ENCODE peak calls at places on chromosomes 16 and 17, in seven cellular contexts. One of them, this sample, is unnamed.
A peak's percentile ranks its signal among the peaks of the same experiment; 100 is the strongest.

GRCh38 chr17:77210946-77211541 is 70.3 kb downstream of the SEC14L1 start:
- DNase-seq in activated gamma-delta T cell treated with Interleukin-2 at 50 U/mL for 16 hours: no peak
- DNase-seq in posterior cingulate gyrus: no peak
- DNase-seq in C1 segment of cervical spinal cord: no peak
- DNase-seq in anterior cingulate cortex: no peak
- DNase-seq in cardiac fibroblast: no peak
- DNase-seq in astrocyte of the cerebellum: no peak
- DNase-seq in this sample: no peak

GRCh38 chr16:2475413-2476344 is 752 bp downstream of the TBC1D24 start:
- DNase-seq in activated gamma-delta T cell treated with Interleukin-2 at 50 U/mL for 16 hours: peak; percentile 37
- DNase-seq in posterior cingulate gyrus: no peak
- DNase-seq in C1 segment of cervical spinal cord: no peak
- DNase-seq in anterior cingulate cortex: no peak
- DNase-seq in cardiac fibroblast: no peak
- DNase-seq in astrocyte of the cerebellum: no peak
- DNase-seq in this sample: no peak

GRCh38 chr17:8225813-8226535 is 15.6 kb upstream of the AURKB start:
- DNase-seq in activated gamma-delta T cell treated with Interleukin-2 at 50 U/mL for 16 hours: peak; percentile 40
- DNase-seq in posterior cingulate gyrus: peak; percentile 44
- DNase-seq in C1 segment of cervical spinal cord: no peak
- DNase-seq in anterior cingulate cortex: peak; percentile 54
- DNase-seq in cardiac fibroblast: peak; percentile 95
- DNase-seq in astrocyte of the cerebellum: no peak
- DNase-seq in this sample: peak; percentile 88

GRCh38 chr17:50153650-50154575 is 3.4 kb upstream of the PPP1R9B start:
- DNase-seq in activated gamma-delta T cell treated with Interleukin-2 at 50 U/mL for 16 hours: no peak
- DNase-seq in posterior cingulate gyrus: no peak
- DNase-seq in C1 segment of cervical spinal cord: no peak
- DNase-seq in anterior cingulate cortex: no peak
- DNase-seq in cardiac fibroblast: no peak
- DNase-seq in astrocyte of the cerebellum: no peak
- DNase-seq in this sample: no peak

GRCh38 chr17:5237541-5238016 is 2.9 kb upstream of the SCIMP start:
- DNase-seq in activated gamma-delta T cell treated with Interleukin-2 at 50 U/mL for 16 hours: peak; percentile 47
- DNase-seq in posterior cingulate gyrus: peak; percentile 32
- DNase-seq in C1 segment of cervical spinal cord: no peak
- DNase-seq in anterior cingulate cortex: no peak
- DNase-seq in cardiac fibroblast: peak; percentile 78
- DNase-seq in astrocyte of the cerebellum: no peak
- DNase-seq in this sample: peak; percentile 46

GRCh38 chr16:66003196-66003595 is 363.3 kb upstream of the CDH5 start:
- DNase-seq in activated gamma-delta T cell treated with Interleukin-2 at 50 U/mL for 16 hours: no peak
- DNase-seq in posterior cingulate gyrus: no peak
- DNase-seq in C1 segment of cervical spinal cord: no peak
- DNase-seq in anterior cingulate cortex: no peak
- DNase-seq in cardiac fibroblast: no peak
- DNase-seq in astrocyte of the cerebellum: no peak
- DNase-seq in this sample: peak; percentile 69

GRCh38 chr17:37067555-37068111 is 118.9 kb downstream of the AATF start:
- DNase-seq in activated gamma-delta T cell treated with Interleukin-2 at 50 U/mL for 16 hours: no peak
- DNase-seq in posterior cingulate gyrus: no peak
- DNase-seq in C1 segment of cervical spinal cord: no peak
- DNase-seq in anterior cingulate cortex: no peak
- DNase-seq in cardiac fibroblast: peak; percentile 85
- DNase-seq in astrocyte of the cerebellum: peak; percentile 47
- DNase-seq in this sample: peak; percentile 82

GRCh38 chr17:10073026-10073425 is 125.4 kb downstream of the GAS7 start:
- DNase-seq in activated gamma-delta T cell treated with Interleukin-2 at 50 U/mL for 16 hours: no peak
- DNase-seq in posterior cingulate gyrus: no peak
- DNase-seq in C1 segment of cervical spinal cord: no peak
- DNase-seq in anterior cingulate cortex: no peak
- DNase-seq in cardiac fibroblast: no peak
- DNase-seq in astrocyte of the cerebellum: no peak
- DNase-seq in this sample: no peak

GRCh38 chr17:83057397-83057761 is 22.0 kb upstream of the METRNL start:
- DNase-seq in activated gamma-delta T cell treated with Interleukin-2 at 50 U/mL for 16 hours: no peak
- DNase-seq in posterior cingulate gyrus: peak; percentile 12
- DNase-seq in C1 segment of cervical spinal cord: no peak
- DNase-seq in anterior cingulate cortex: no peak
- DNase-seq in cardiac fibroblast: no peak
- DNase-seq in astrocyte of the cerebellum: no peak
- DNase-seq in this sample: no peak

GRCh38 chr17:67725232-67726206 is 7.8 kb downstream of the NOL11 start:
- DNase-seq in activated gamma-delta T cell treated with Interleukin-2 at 50 U/mL for 16 hours: no peak
- DNase-seq in posterior cingulate gyrus: no peak
- DNase-seq in C1 segment of cervical spinal cord: no peak
- DNase-seq in anterior cingulate cortex: no peak
- DNase-seq in cardiac fibroblast: no peak
- DNase-seq in astrocyte of the cerebellum: no peak
- DNase-seq in this sample: no peak

GRCh38 chr17:70295329-70295728 is 126.0 kb downstream of the KCNJ2 start:
- DNase-seq in activated gamma-delta T cell treated with Interleukin-2 at 50 U/mL for 16 hours: no peak
- DNase-seq in posterior cingulate gyrus: no peak
- DNase-seq in C1 segment of cervical spinal cord: no peak
- DNase-seq in anterior cingulate cortex: no peak
- DNase-seq in cardiac fibroblast: no peak
- DNase-seq in astrocyte of the cerebellum: no peak
- DNase-seq in this sample: peak; percentile 15

GRCh38 chr16:8691728-8692127 is 17.3 kb downstream of the ABAT start:
- DNase-seq in activated gamma-delta T cell treated with Interleukin-2 at 50 U/mL for 16 hours: no peak
- DNase-seq in posterior cingulate gyrus: no peak
- DNase-seq in C1 segment of cervical spinal cord: no peak
- DNase-seq in anterior cingulate cortex: no peak
- DNase-seq in cardiac fibroblast: no peak
- DNase-seq in astrocyte of the cerebellum: no peak
- DNase-seq in this sample: no peak

GRCh38 chr17:57892820-57893595 is 43.2 kb upstream of the MRPS23 start:
- DNase-seq in activated gamma-delta T cell treated with Interleukin-2 at 50 U/mL for 16 hours: no peak
- DNase-seq in posterior cingulate gyrus: peak; percentile 77
- DNase-seq in C1 segment of cervical spinal cord: peak; percentile 96
- DNase-seq in anterior cingulate cortex: peak; percentile 80
- DNase-seq in cardiac fibroblast: peak; percentile 100
- DNase-seq in astrocyte of the cerebellum: peak; percentile 94
- DNase-seq in this sample: peak; percentile 100

GRCh38 chr16:31352344-31353115 is 2.4 kb upstream of the ITGAX start:
- DNase-seq in activated gamma-delta T cell treated with Interleukin-2 at 50 U/mL for 16 hours: no peak
- DNase-seq in posterior cingulate gyrus: no peak
- DNase-seq in C1 segment of cervical spinal cord: peak; percentile 47
- DNase-seq in anterior cingulate cortex: no peak
- DNase-seq in cardiac fibroblast: no peak
- DNase-seq in astrocyte of the cerebellum: no peak
- DNase-seq in this sample: no peak

GRCh38 chr16:85637808-85638186 is 24.7 kb downstream of the GSE1 start:
- DNase-seq in activated gamma-delta T cell treated with Interleukin-2 at 50 U/mL for 16 hours: no peak
- DNase-seq in posterior cingulate gyrus: no peak
- DNase-seq in C1 segment of cervical spinal cord: peak; percentile 43
- DNase-seq in anterior cingulate cortex: no peak
- DNase-seq in cardiac fibroblast: no peak
- DNase-seq in astrocyte of the cerebellum: no peak
- DNase-seq in this sample: no peak

GRCh38 chr17:42111901-42112551 is 488 bp downstream of the DHX58 start:
- DNase-seq in activated gamma-delta T cell treated with Interleukin-2 at 50 U/mL for 16 hours: no peak
- DNase-seq in posterior cingulate gyrus: no peak
- DNase-seq in C1 segment of cervical spinal cord: peak; percentile 44
- DNase-seq in anterior cingulate cortex: peak; percentile 14
- DNase-seq in cardiac fibroblast: peak; percentile 58
- DNase-seq in astrocyte of the cerebellum: no peak
- DNase-seq in this sample: peak; percentile 27

GRCh38 chr17:82062076-82062983 is 3.3 kb downstream of the DUS1L start:
- DNase-seq in activated gamma-delta T cell treated with Interleukin-2 at 50 U/mL for 16 hours: no peak
- DNase-seq in posterior cingulate gyrus: no peak
- DNase-seq in C1 segment of cervical spinal cord: no peak
- DNase-seq in anterior cingulate cortex: no peak
- DNase-seq in cardiac fibroblast: no peak
- DNase-seq in astrocyte of the cerebellum: no peak
- DNase-seq in this sample: no peak

GRCh38 chr16:29971304-29971703 is 2.4 kb upstream of the TAOK2 start:
- DNase-seq in activated gamma-delta T cell treated with Interleukin-2 at 50 U/mL for 16 hours: no peak
- DNase-seq in posterior cingulate gyrus: no peak
- DNase-seq in C1 segment of cervical spinal cord: no peak
- DNase-seq in anterior cingulate cortex: no peak
- DNase-seq in cardiac fibroblast: no peak
- DNase-seq in astrocyte of the cerebellum: no peak
- DNase-seq in this sample: no peak

GRCh38 chr17:76725580-76726230 is 701 bp downstream of the JMJD6 start:
- DNase-seq in activated gamma-delta T cell treated with Interleukin-2 at 50 U/mL for 16 hours: peak; percentile 66
- DNase-seq in posterior cingulate gyrus: no peak
- DNase-seq in C1 segment of cervical spinal cord: peak; percentile 76
- DNase-seq in anterior cingulate cortex: peak; percentile 35
- DNase-seq in cardiac fibroblast: peak; percentile 56
- DNase-seq in astrocyte of the cerebellum: no peak
- DNase-seq in this sample: peak; percentile 61

GRCh38 chr17:58285422-58285810 is 4.7 kb upstream of the MPO start:
- DNase-seq in activated gamma-delta T cell treated with Interleukin-2 at 50 U/mL for 16 hours: no peak
- DNase-seq in posterior cingulate gyrus: no peak
- DNase-seq in C1 segment of cervical spinal cord: no peak
- DNase-seq in anterior cingulate cortex: no peak
- DNase-seq in cardiac fibroblast: peak; percentile 18
- DNase-seq in astrocyte of the cerebellum: no peak
- DNase-seq in this sample: no peak

GRCh38 chr17:81429353-81429774 is 34.1 kb downstream of the BAHCC1 start:
- DNase-seq in activated gamma-delta T cell treated with Interleukin-2 at 50 U/mL for 16 hours: no peak
- DNase-seq in posterior cingulate gyrus: peak; percentile 86
- DNase-seq in C1 segment of cervical spinal cord: peak; percentile 87
- DNase-seq in anterior cingulate cortex: peak; percentile 87
- DNase-seq in cardiac fibroblast: peak; percentile 67
- DNase-seq in astrocyte of the cerebellum: no peak
- DNase-seq in this sample: no peak

This sample was measured in mesenchymal stem cell.